ENCODE peak calls at places on chromosomes 13 and 19, in six cellular contexts. C, D, X, A, W and V are unnamed samples.
A peak's percentile ranks its signal among the peaks of the same experiment; 100 is the strongest.

GRCh38 chr13:106919638-106920037 is 351.7 kb upstream of the ARGLU1 start:
- DNase-seq in C (no peak), D (no peak), X (no peak), A (no peak), W (no peak), V (no peak)

GRCh38 chr13:30618186-30618937 is 642 bp downstream of the USPL1 start:
- DNase-seq in C (no peak), D (no peak), X (no peak), A (no peak), W (no peak), V (no peak)

GRCh38 chr13:47708386-47708785 is 292.7 kb downstream of the SUCLA2 start:
- DNase-seq in C (no peak), D (no peak), X (no peak), A (no peak), W (no peak), V (no peak)

GRCh38 chr13:21537105-21537504 is 66.9 kb downstream of the MICU2 start:
- DNase-seq in C (no peak), D (no peak), X (no peak), A (peak; percentile 21), W (no peak), V (no peak)

GRCh38 chr13:114143806-114144605 is 11.6 kb upstream of the RASA3 start:
- DNase-seq in C (no peak), D (peak; percentile 61), X (peak; percentile 75), A (peak; percentile 47), W (no peak), V (no peak)

GRCh38 chr19:49145485-49146407 is 9.4 kb downstream of the HRC start:
- DNase-seq in C (no peak), D (peak; percentile 84), X (peak; percentile 72), A (peak; percentile 92), W (peak; percentile 13), V (peak; percentile 81)

GRCh38 chr19:47512183-47512947 is 2.5 kb downstream of the NAPA start:
- DNase-seq in C (no peak), D (no peak), X (no peak), A (peak; percentile 44), W (no peak), V (no peak)

GRCh38 chr13:29359181-29359580 is 236.3 kb downstream of the SLC7A1 start:
- DNase-seq in C (no peak), D (no peak), X (no peak), A (no peak), W (no peak), V (no peak)

GRCh38 chr13:92821324-92821723 is 405.3 kb upstream of the GPC6 start:
- DNase-seq in C (no peak), D (no peak), X (no peak), A (no peak), W (no peak), V (no peak)

GRCh38 chr13:111066544-111066943 is 48.6 kb upstream of the ARHGEF7 start:
- DNase-seq in C (no peak), D (peak; percentile 27), X (no peak), A (no peak), W (no peak), V (no peak)

GRCh38 chr19:7676376-7676775 is 514 bp upstream of the MCEMP1 start:
- DNase-seq in C (no peak), D (no peak), X (no peak), A (no peak), W (no peak), V (no peak)

GRCh38 chr19:19306191-19306590 is 14.1 kb downstream of the SUGP1 start:
- DNase-seq in C (no peak), D (no peak), X (no peak), A (no peak), W (no peak), V (no peak)

GRCh38 chr19:10086904-10087256 is 763 bp downstream of the SHFL start:
- DNase-seq in C (no peak), D (no peak), X (no peak), A (peak; percentile 62), W (no peak), V (no peak)

GRCh38 chr19:22814124-22814523 is 18.0 kb upstream of the ZNF723 start:
- DNase-seq in C (no peak), D (no peak), X (no peak), A (no peak), W (no peak), V (no peak)

GRCh38 chr19:42325896-42326771 is 699 bp downstream of the MEGF8 start:
- DNase-seq in C (no peak), D (peak; percentile 62), X (no peak), A (peak; percentile 36), W (no peak), V (no peak)

GRCh38 chr13:78398743-78399410 is 204.5 kb downstream of the POU4F1 start:
- DNase-seq in C (no peak), D (no peak), X (peak; percentile 12), A (no peak), W (peak; percentile 53), V (peak; percentile 5)

GRCh38 chr19:48672994-48673393 is at the start of gene NTN5:
- DNase-seq in C (no peak), D (no peak), X (no peak), A (no peak), W (no peak), V (no peak)

GRCh38 chr19:5767949-5768348 is 16.6 kb downstream of the PRR22 start:
- DNase-seq in C (no peak), D (no peak), X (no peak), A (no peak), W (no peak), V (no peak)

GRCh38 chr19:43651758-43652545 is 12.3 kb upstream of the CADM4 start:
- DNase-seq in C (no peak), D (peak; percentile 72), X (no peak), A (peak; percentile 89), W (no peak), V (peak; percentile 50)

GRCh38 chr13:97221046-97221445 is 1.1 kb upstream of the MBNL2 start:
- DNase-seq in C (no peak), D (no peak), X (no peak), A (no peak), W (no peak), V (no peak)

GRCh38 chr13:57633950-57634828 is 2.6 kb downstream of the PCDH17 start:
- DNase-seq in C (no peak), D (peak; percentile 48), X (no peak), A (no peak), W (no peak), V (no peak)

GRCh38 chr19:18109731-18110671 is 12.4 kb downstream of the MAST3 start:
- DNase-seq in C (no peak), D (peak; percentile 83), X (peak; percentile 68), A (peak; percentile 71), W (no peak), V (peak; percentile 74)

GRCh38 chr19:48737360-48737998 is 2.9 kb downstream of the RASIP1 start:
- DNase-seq in C (no peak), D (peak; percentile 66), X (no peak), A (peak; percentile 95), W (no peak), V (no peak)

GRCh38 chr13:41706189-41706588 is 248.8 kb downstream of the RGCC start:
- DNase-seq in C (no peak), D (no peak), X (no peak), A (no peak), W (no peak), V (no peak)

GRCh38 chr13:80084086-80084676 is 256.7 kb downstream of the SPRY2 start:
- DNase-seq in C (no peak), D (no peak), X (no peak), A (no peak), W (no peak), V (no peak)

GRCh38 chr13:19596960-19597361 is 35.6 kb upstream of the TPTE2 start:
- DNase-seq in C (no peak), D (no peak), X (no peak), A (no peak), W (no peak), V (no peak)

GRCh38 chr13:45092668-45093067 is 27.6 kb upstream of the GTF2F2 start:
- DNase-seq in C (no peak), D (no peak), X (no peak), A (no peak), W (no peak), V (no peak)

GRCh38 chr13:42794572-42795275 is 13.3 kb downstream of the FAM216B start:
- DNase-seq in C (no peak), D (no peak), X (no peak), A (no peak), W (no peak), V (no peak)

GRCh38 chr19:41149831-41150230 is 35.6 kb downstream of the CYP2F1 start:
- DNase-seq in C (no peak), D (no peak), X (no peak), A (no peak), W (no peak), V (no peak)

GRCh38 chr19:46678110-46678732 is 17.2 kb upstream of the DACT3 start:
- DNase-seq in C (no peak), D (peak; percentile 89), X (peak; percentile 73), A (peak; percentile 86), W (no peak), V (peak; percentile 77)

GRCh38 chr13:60411983-60412382 is 15.0 kb downstream of the TDRD3 start:
- DNase-seq in C (no peak), D (no peak), X (no peak), A (no peak), W (no peak), V (no peak)

GRCh38 chr19:2047449-2048103 is 3.5 kb downstream of the MKNK2 start:
- DNase-seq in C (no peak), D (no peak), X (no peak), A (no peak), W (no peak), V (no peak)
- TF ChIP-seq TAF1 in C (no peak), D (no peak), X (no peak), A (no peak), W (no peak), V (no peak)

GRCh38 chr13:83211301-83211700 is 671.0 kb downstream of the SLITRK1 start:
- DNase-seq in C (no peak), D (no peak), X (no peak), A (no peak), W (no peak), V (no peak)
- TF ChIP-seq TAF1 in C (no peak), D (no peak), X (no peak), A (no peak), W (no peak), V (no peak)

GRCh38 chr13:90793261-90793785 is 554.2 kb upstream of the MIR17HG start:
- DNase-seq in C (no peak), D (no peak), X (no peak), A (no peak), W (no peak), V (no peak)
- TF ChIP-seq TAF1 in C (no peak), D (no peak), X (no peak), A (no peak), W (no peak), V (no peak)

GRCh38 chr13:113114511-113115362 is 7.9 kb upstream of the F10 start:
- DNase-seq in C (no peak), D (peak; percentile 14), X (no peak), A (no peak), W (no peak), V (no peak)

GRCh38 chr13:113116206-113116800 is 6.3 kb upstream of the F10 start:
- DNase-seq in C (no peak), D (peak; percentile 14), X (no peak), A (no peak), W (no peak), V (no peak)

GRCh38 chr13:113112893-113113845 is 7.6 kb downstream of the F7 start:
- DNase-seq in C (no peak), D (no peak), X (no peak), A (no peak), W (no peak), V (no peak)

GRCh38 chr13:113115363-113116205 is 7.0 kb upstream of the F10 start:
- DNase-seq in C (no peak), D (peak; percentile 14), X (no peak), A (no peak), W (no peak), V (no peak)

GRCh38 chr13:113113846-113114271 is 8.3 kb downstream of the F7 start:
- DNase-seq in C (no peak), D (no peak), X (no peak), A (no peak), W (no peak), V (no peak)
- TF ChIP-seq TAF1 in C (no peak), D (no peak), X (no peak), A (no peak), W (no peak), V (no peak)